ENCODE peak calls at places on chromosomes 4 and X, in eight cellular contexts. One of them, this sample, is unnamed. For H3K27me3, the result is how much of the 10 kb centered on the place peaks cover.

GRCh38 chr4:11053601-11054000 is 369.0 kb upstream of the CLNK start:
- DNase-seq in kidney epithelial cell: no peak
- DNase-seq in heart right ventricle: no peak
- DNase-seq in hepatocyte: no peak
- DNase-seq in endothelial cell of umbilical vein: no peak
- DNase-seq in Peyer's patch: no peak
- DNase-seq in BE2C: no peak
- DNase-seq in dorsolateral prefrontal cortex: no peak
- DNase-seq in this sample: peak

GRCh38 chr4:26619784-26620183 is 35.9 kb downstream of the TBC1D19 start:
- DNase-seq in kidney epithelial cell: peak
- DNase-seq in BE2C: no peak
- DNase-seq in dorsolateral prefrontal cortex: no peak
- DNase-seq in heart right ventricle: no peak
- DNase-seq in hepatocyte: no peak
- DNase-seq in endothelial cell of umbilical vein: no peak
- DNase-seq in Peyer's patch: no peak
- DNase-seq in this sample: peak

GRCh38 chr4:100347241-100347640 is 157.0 kb upstream of the DDIT4L start:
- DNase-seq in endothelial cell of umbilical vein: no peak
- DNase-seq in kidney epithelial cell: no peak
- DNase-seq in hepatocyte: no peak
- DNase-seq in heart right ventricle: no peak
- DNase-seq in Peyer's patch: no peak
- DNase-seq in BE2C: no peak
- DNase-seq in dorsolateral prefrontal cortex: no peak
- DNase-seq in this sample: no peak

GRCh38 chr4:154491341-154491679 is 289 bp downstream of the DCHS2 start:
- DNase-seq in Peyer's patch: no peak
- DNase-seq in endothelial cell of umbilical vein: no peak
- DNase-seq in kidney epithelial cell: no peak
- DNase-seq in dorsolateral prefrontal cortex: peak
- DNase-seq in heart right ventricle: no peak
- DNase-seq in BE2C: peak
- DNase-seq in hepatocyte: no peak
- DNase-seq in this sample: peak

GRCh38 chrX:38661561-38661960 is 100.2 kb downstream of the TSPAN7 start:
- DNase-seq in dorsolateral prefrontal cortex: no peak
- DNase-seq in kidney epithelial cell: no peak
- DNase-seq in heart right ventricle: no peak
- DNase-seq in BE2C: no peak
- DNase-seq in endothelial cell of umbilical vein: no peak
- DNase-seq in hepatocyte: no peak
- DNase-seq in Peyer's patch: no peak
- DNase-seq in this sample: no peak

GRCh38 chrX:42269186-42269585 is 345.8 kb upstream of the CASK start:
- DNase-seq in heart right ventricle: no peak
- DNase-seq in BE2C: no peak
- DNase-seq in Peyer's patch: no peak
- DNase-seq in endothelial cell of umbilical vein: no peak
- DNase-seq in hepatocyte: no peak
- DNase-seq in dorsolateral prefrontal cortex: no peak
- DNase-seq in kidney epithelial cell: no peak
- DNase-seq in this sample: peak

GRCh38 chrX:10932842-10933440 is 178.2 kb upstream of the HCCS start:
- DNase-seq in heart right ventricle: no peak
- DNase-seq in dorsolateral prefrontal cortex: no peak
- DNase-seq in Peyer's patch: no peak
- DNase-seq in endothelial cell of umbilical vein: peak
- DNase-seq in hepatocyte: no peak
- DNase-seq in BE2C: peak
- DNase-seq in kidney epithelial cell: no peak
- DNase-seq in this sample: peak

GRCh38 chrX:29012867-29013266 is 425.6 kb downstream of the IL1RAPL1 start:
- DNase-seq in endothelial cell of umbilical vein: no peak
- DNase-seq in Peyer's patch: no peak
- DNase-seq in dorsolateral prefrontal cortex: no peak
- DNase-seq in heart right ventricle: no peak
- DNase-seq in kidney epithelial cell: no peak
- DNase-seq in BE2C: no peak
- DNase-seq in hepatocyte: no peak
- DNase-seq in this sample: no peak

GRCh38 chr4:109592367-109592766 is 32.3 kb downstream of the MCUB start:
- DNase-seq in BE2C: no peak
- DNase-seq in heart right ventricle: no peak
- DNase-seq in dorsolateral prefrontal cortex: no peak
- DNase-seq in endothelial cell of umbilical vein: no peak
- DNase-seq in hepatocyte: no peak
- DNase-seq in Peyer's patch: no peak
- DNase-seq in kidney epithelial cell: no peak
- DNase-seq in this sample: no peak

GRCh38 chr4:5992171-5993062 is 25.8 kb downstream of the C4orf50 start:
- DNase-seq in dorsolateral prefrontal cortex: peak
- DNase-seq in Peyer's patch: no peak
- DNase-seq in heart right ventricle: no peak
- DNase-seq in BE2C: peak
- DNase-seq in kidney epithelial cell: no peak
- DNase-seq in hepatocyte: no peak
- DNase-seq in endothelial cell of umbilical vein: no peak
- DNase-seq in this sample: no peak

GRCh38 chr4:108068422-108068821 is 78.7 kb downstream of the HADH start:
- DNase-seq in kidney epithelial cell: no peak
- DNase-seq in Peyer's patch: no peak
- DNase-seq in endothelial cell of umbilical vein: no peak
- DNase-seq in hepatocyte: no peak
- DNase-seq in BE2C: no peak
- DNase-seq in dorsolateral prefrontal cortex: no peak
- DNase-seq in heart right ventricle: no peak
- DNase-seq in this sample: no peak

GRCh38 chr4:152357206-152357605 is 178.7 kb downstream of the FBXW7 start:
- DNase-seq in hepatocyte: no peak
- DNase-seq in kidney epithelial cell: no peak
- DNase-seq in dorsolateral prefrontal cortex: no peak
- DNase-seq in Peyer's patch: peak
- DNase-seq in endothelial cell of umbilical vein: no peak
- DNase-seq in BE2C: no peak
- DNase-seq in heart right ventricle: no peak
- DNase-seq in this sample: peak

GRCh38 chr4:11746734-11747133 is 318.0 kb upstream of the HS3ST1 start:
- DNase-seq in Peyer's patch: no peak
- DNase-seq in dorsolateral prefrontal cortex: no peak
- DNase-seq in kidney epithelial cell: no peak
- DNase-seq in endothelial cell of umbilical vein: no peak
- DNase-seq in heart right ventricle: no peak
- DNase-seq in BE2C: no peak
- DNase-seq in hepatocyte: no peak
- DNase-seq in this sample: no peak

GRCh38 chrX:115565888-115566287 is 4.9 kb downstream of the PLS3 start:
- DNase-seq in heart right ventricle: no peak
- DNase-seq in Peyer's patch: no peak
- DNase-seq in BE2C: no peak
- DNase-seq in endothelial cell of umbilical vein: no peak
- DNase-seq in dorsolateral prefrontal cortex: no peak
- DNase-seq in hepatocyte: no peak
- DNase-seq in kidney epithelial cell: no peak
- DNase-seq in this sample: no peak

GRCh38 chrX:67607436-67607835 is 63.6 kb downstream of the AR start:
- DNase-seq in kidney epithelial cell: no peak
- DNase-seq in endothelial cell of umbilical vein: no peak
- DNase-seq in Peyer's patch: no peak
- DNase-seq in heart right ventricle: no peak
- DNase-seq in dorsolateral prefrontal cortex: no peak
- DNase-seq in BE2C: no peak
- DNase-seq in hepatocyte: no peak
- DNase-seq in this sample: no peak

GRCh38 chr4:182604161-182604591 is 313.0 kb downstream of the DCTD start:
- DNase-seq in endothelial cell of umbilical vein: peak
- DNase-seq in kidney epithelial cell: no peak
- DNase-seq in Peyer's patch: no peak
- DNase-seq in hepatocyte: no peak
- DNase-seq in BE2C: no peak
- DNase-seq in dorsolateral prefrontal cortex: no peak
- DNase-seq in heart right ventricle: no peak
- DNase-seq in this sample: peak

GRCh38 chr4:52868138-52868537 is 6.0 kb downstream of the RASL11B start:
- DNase-seq in endothelial cell of umbilical vein: peak
- DNase-seq in Peyer's patch: no peak
- DNase-seq in kidney epithelial cell: no peak
- DNase-seq in hepatocyte: peak
- DNase-seq in heart right ventricle: peak
- DNase-seq in BE2C: peak
- DNase-seq in dorsolateral prefrontal cortex: no peak
- DNase-seq in this sample: no peak

GRCh38 chrX:8684201-8684600 is 47.7 kb downstream of the ANOS1 start:
- DNase-seq in heart right ventricle: no peak
- DNase-seq in Peyer's patch: no peak
- DNase-seq in hepatocyte: no peak
- DNase-seq in dorsolateral prefrontal cortex: no peak
- DNase-seq in kidney epithelial cell: no peak
- DNase-seq in endothelial cell of umbilical vein: no peak
- DNase-seq in BE2C: no peak
- DNase-seq in this sample: no peak
- H3K4me3 ChIP-seq in heart right ventricle: no peak
- H3K4me3 ChIP-seq in Peyer's patch: no peak
- H3K4me3 ChIP-seq in hepatocyte: no peak
- H3K4me3 ChIP-seq in dorsolateral prefrontal cortex: no peak
- H3K4me3 ChIP-seq in kidney epithelial cell: no peak
- H3K4me3 ChIP-seq in endothelial cell of umbilical vein: no peak
- H3K4me3 ChIP-seq in BE2C: no peak
- H3K4me3 ChIP-seq in this sample: no peak

GRCh38 chr4:41883988-41884737 is 51.1 kb upstream of the TMEM33 start:
- DNase-seq in heart right ventricle: no peak
- DNase-seq in hepatocyte: no peak
- DNase-seq in kidney epithelial cell: no peak
- DNase-seq in BE2C: peak
- DNase-seq in dorsolateral prefrontal cortex: no peak
- DNase-seq in endothelial cell of umbilical vein: no peak
- DNase-seq in Peyer's patch: no peak
- DNase-seq in this sample: no peak
- H3K27me3 ChIP-seq in heart right ventricle: half or more
- H3K27me3 ChIP-seq in hepatocyte: half or more
- H3K27me3 ChIP-seq in kidney epithelial cell: half or more
- H3K27me3 ChIP-seq in BE2C: under half
- H3K27me3 ChIP-seq in dorsolateral prefrontal cortex: under half
- H3K27me3 ChIP-seq in endothelial cell of umbilical vein: half or more
- H3K27me3 ChIP-seq in Peyer's patch: under half
- H3K27me3 ChIP-seq in this sample: under half

DNA sequence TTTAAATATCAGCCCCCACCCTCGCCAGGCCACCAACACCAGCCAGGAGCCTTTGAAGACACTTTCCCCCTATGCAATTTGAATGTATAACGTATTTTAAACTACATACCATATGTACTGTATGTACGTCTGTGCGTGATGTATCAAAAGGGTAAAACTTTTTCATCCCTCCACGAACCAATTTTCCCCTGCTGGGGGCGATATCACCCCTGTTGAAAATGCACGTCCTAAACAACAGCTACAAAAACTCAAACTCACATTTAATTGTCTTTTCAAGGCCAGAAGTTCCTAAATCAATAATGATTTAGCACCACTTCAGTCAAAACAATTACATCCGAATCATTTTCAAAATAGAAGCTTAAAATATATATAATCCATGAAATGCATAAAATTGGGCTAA is 1.4 kb downstream of the VEGFD start:
- DNase-seq in kidney epithelial cell: no peak
- DNase-seq in heart right ventricle: no peak
- DNase-seq in hepatocyte: no peak
- DNase-seq in Peyer's patch: no peak
- DNase-seq in BE2C: peak
- DNase-seq in endothelial cell of umbilical vein: no peak
- DNase-seq in dorsolateral prefrontal cortex: no peak
- DNase-seq in this sample: no peak
- TF ChIP-seq CTCF in kidney epithelial cell: no peak
- TF ChIP-seq CTCF in heart right ventricle: peak
- TF ChIP-seq CTCF in hepatocyte: no peak
- TF ChIP-seq CTCF in Peyer's patch: no peak
- TF ChIP-seq CTCF in BE2C: peak
- TF ChIP-seq CTCF in endothelial cell of umbilical vein: no peak
- TF ChIP-seq CTCF in dorsolateral prefrontal cortex: no peak
- TF ChIP-seq CTCF in this sample: no peak

GRCh38 chrX:78327370-78328048 is at the start of gene CYSLTR1:
- DNase-seq in endothelial cell of umbilical vein: no peak
- DNase-seq in hepatocyte: no peak
- DNase-seq in dorsolateral prefrontal cortex: no peak
- DNase-seq in Peyer's patch: peak
- DNase-seq in BE2C: no peak
- DNase-seq in kidney epithelial cell: no peak
- DNase-seq in heart right ventricle: no peak
- DNase-seq in this sample: no peak

GRCh38 chrX:78321809-78322208 is 5.6 kb downstream of the CYSLTR1 start:
- DNase-seq in dorsolateral prefrontal cortex: no peak
- DNase-seq in hepatocyte: no peak
- DNase-seq in BE2C: no peak
- DNase-seq in endothelial cell of umbilical vein: no peak
- DNase-seq in kidney epithelial cell: no peak
- DNase-seq in Peyer's patch: peak
- DNase-seq in heart right ventricle: no peak
- DNase-seq in this sample: peak

GRCh38 chrX:78322863-78323262 is 4.5 kb downstream of the CYSLTR1 start:
- DNase-seq in BE2C: no peak
- DNase-seq in hepatocyte: no peak
- DNase-seq in dorsolateral prefrontal cortex: no peak
- DNase-seq in endothelial cell of umbilical vein: no peak
- DNase-seq in heart right ventricle: no peak
- DNase-seq in Peyer's patch: no peak
- DNase-seq in kidney epithelial cell: no peak
- DNase-seq in this sample: no peak
- H3K4me3 ChIP-seq in BE2C: no peak
- H3K4me3 ChIP-seq in hepatocyte: no peak
- H3K4me3 ChIP-seq in dorsolateral prefrontal cortex: no peak
- H3K4me3 ChIP-seq in endothelial cell of umbilical vein: no peak
- H3K4me3 ChIP-seq in heart right ventricle: no peak
- H3K4me3 ChIP-seq in Peyer's patch: no peak
- H3K4me3 ChIP-seq in kidney epithelial cell: no peak
- H3K4me3 ChIP-seq in this sample: no peak

DNA sequence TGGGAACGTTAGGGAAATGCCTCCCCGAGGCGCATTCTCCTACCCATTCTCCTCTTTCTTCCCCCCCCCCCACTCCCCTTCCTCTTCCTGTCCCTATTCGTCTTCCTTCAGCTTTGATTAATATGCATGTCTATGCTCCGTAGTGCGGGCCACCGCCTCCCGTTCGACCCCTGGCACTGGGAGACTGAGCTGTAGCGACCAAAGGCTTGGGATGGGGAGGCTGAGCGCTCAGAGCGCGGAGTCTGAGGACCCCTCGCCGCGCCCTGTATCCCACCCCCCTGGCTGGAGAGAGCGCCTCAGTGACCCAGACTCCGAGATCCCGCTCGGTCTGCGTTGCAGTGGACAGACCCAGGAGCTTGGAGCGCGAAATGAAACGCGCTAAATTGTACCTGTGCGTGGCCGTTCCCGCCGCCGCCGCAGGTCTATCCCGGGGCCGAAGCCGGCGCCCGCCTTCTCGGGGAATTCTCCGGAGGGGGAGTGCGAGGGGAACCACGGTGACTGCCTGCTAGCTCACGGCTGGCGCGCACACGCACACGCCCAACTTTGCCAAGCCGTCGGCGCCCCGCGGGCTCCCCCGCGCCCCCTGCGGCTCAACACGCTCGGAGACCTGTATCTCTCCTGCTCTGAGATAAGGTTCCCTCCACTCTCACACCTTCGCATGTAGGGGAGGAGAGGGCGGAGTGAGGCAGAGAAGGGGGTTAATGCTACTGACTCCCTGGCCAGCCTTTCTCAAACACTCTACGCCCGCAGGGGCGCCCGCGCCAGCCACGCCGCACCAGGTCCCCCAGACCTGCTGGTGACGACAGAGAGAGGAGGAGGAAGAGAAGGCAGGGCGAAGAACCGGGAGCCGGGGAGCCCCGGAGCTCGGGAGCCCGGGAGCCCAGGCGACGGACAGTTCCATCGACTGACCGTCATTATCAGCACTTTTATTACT is 1.5 kb upstream of the PTCHD1 start:
- DNase-seq in dorsolateral prefrontal cortex: no peak
- DNase-seq in hepatocyte: peak
- DNase-seq in BE2C: no peak
- DNase-seq in kidney epithelial cell: no peak
- DNase-seq in heart right ventricle: no peak
- DNase-seq in Peyer's patch: no peak
- DNase-seq in endothelial cell of umbilical vein: no peak
- DNase-seq in this sample: no peak
- H3K27me3 ChIP-seq in dorsolateral prefrontal cortex: under half
- H3K27me3 ChIP-seq in hepatocyte: half or more
- H3K27me3 ChIP-seq in BE2C: half or more
- H3K27me3 ChIP-seq in kidney epithelial cell: under half
- H3K27me3 ChIP-seq in heart right ventricle: under half
- H3K27me3 ChIP-seq in Peyer's patch: under half
- H3K27me3 ChIP-seq in endothelial cell of umbilical vein: half or more
- H3K27me3 ChIP-seq in this sample: under half